ENCODE peak calls at places on chromosomes 7 and 10, in six cellular contexts. N is fibroblast of mammary gland, I is tibial nerve, C is progenitor cell of endocrine pancreas, V is kidney epithelial cell, Z is thoracic aorta. D is an unnamed sample.

GRCh38 chr7:73971701-73972341 is 56.2 kb upstream of the ELN start:
- DNase-seq in N (no peak), I (no peak), C (no peak), V (no peak), Z (no peak), D (no peak)

GRCh38 chr7:158031820-158032424 is 555.7 kb downstream of the PTPRN2 start:
- DNase-seq in N (no peak), I (no peak), C (no peak), V (no peak), Z (no peak), D (no peak)

GRCh38 chr10:58956926-58957325 is 219.5 kb upstream of the PHYHIPL start:
- DNase-seq in N (peak), I (no peak), C (no peak), V (no peak), Z (no peak), D (no peak)

GRCh38 chr7:155066417-155066950 is 3.6 kb upstream of the HTR5A start:
- DNase-seq in N (peak), I (no peak), C (no peak), V (no peak), Z (no peak), D (no peak)

GRCh38 chr7:4631664-4632171 is 50.4 kb upstream of the FOXK1 start:
- DNase-seq in N (peak), I (peak), C (peak), V (peak), Z (peak), D (no peak)

GRCh38 chr10:74058658-74059057 is 60.7 kb downstream of the VCL start:
- DNase-seq in N (no peak), I (no peak), C (no peak), V (no peak), Z (no peak), D (no peak)

GRCh38 chr7:88344956-88345832 is 38.5 kb upstream of the STEAP4 start:
- DNase-seq in N (peak), I (peak), C (peak), V (no peak), Z (no peak), D (no peak)

GRCh38 chr7:2555121-2556052 is at the start of gene BRAT1:
- DNase-seq in N (peak), I (peak), C (peak), V (peak), Z (peak), D (peak)

GRCh38 chr7:4472739-4473138 is 209.4 kb upstream of the FOXK1 start:
- DNase-seq in N (no peak), I (no peak), C (no peak), V (no peak), Z (no peak), D (no peak)

GRCh38 chr7:31122649-31123058 is 70.5 kb downstream of the ADCYAP1R1 start:
- DNase-seq in N (peak), I (peak), C (peak), V (peak), Z (peak), D (peak)

GRCh38 chr7:139321071-139321745 is 19.9 kb upstream of the FMC1 start:
- DNase-seq in N (peak), I (no peak), C (no peak), V (no peak), Z (no peak), D (no peak)

GRCh38 chr10:100291356-100291755 is 4.9 kb upstream of the BLOC1S2 start:
- DNase-seq in N (no peak), I (peak), C (no peak), V (no peak), Z (no peak), D (no peak)

GRCh38 chr7:124462249-124462648 is 303.3 kb downstream of the GPR37 start:
- DNase-seq in N (peak), I (no peak), C (no peak), V (peak), Z (no peak), D (no peak)

GRCh38 chr7:5752663-5753062 is 28.8 kb downstream of the RNF216 start:
- DNase-seq in N (no peak), I (no peak), C (no peak), V (no peak), Z (no peak), D (no peak)

GRCh38 chr7:18552943-18553584 is 57.5 kb downstream of the HDAC9 start:
- DNase-seq in N (no peak), I (no peak), C (no peak), V (no peak), Z (no peak), D (no peak)

GRCh38 chr7:151175047-151175792 is 7.7 kb upstream of the GBX1 start:
- DNase-seq in N (no peak), I (no peak), C (no peak), V (no peak), Z (no peak), D (no peak)

GRCh38 chr7:1092806-1093505 is 5.0 kb downstream of the GPER1 start:
- DNase-seq in N (no peak), I (no peak), C (no peak), V (peak), Z (no peak), D (no peak)

GRCh38 chr10:819326-819725 is 112.2 kb downstream of the LARP4B start:
- DNase-seq in N (peak), I (no peak), C (no peak), V (peak), Z (no peak), D (no peak)

GRCh38 chr7:131002600-131002999 is 268.6 kb upstream of the KLF14 start:
- DNase-seq in N (no peak), I (no peak), C (no peak), V (no peak), Z (no peak), D (no peak)

GRCh38 chr7:102834466-102834865 is 78.3 kb upstream of the LRRC17 start:
- DNase-seq in N (peak), I (no peak), C (no peak), V (no peak), Z (no peak), D (no peak)

GRCh38 chr10:106625761-106626160 is 538.7 kb downstream of the SORCS1 start:
- DNase-seq in N (no peak), I (no peak), C (no peak), V (no peak), Z (no peak), D (no peak)

GRCh38 chr10:89029785-89030437 is 39.3 kb downstream of the FAS start:
- DNase-seq in N (peak), I (peak), C (peak), V (peak), Z (peak), D (peak)

GRCh38 chr10:71396084-71396713 is 521 bp upstream of the CDH23 start:
- DNase-seq in N (no peak), I (peak), C (peak), V (no peak), Z (no peak), D (peak)
- TF ChIP-seq CTCF in N (no peak), I (peak), C (peak), V (peak), Z (peak), D (peak)

DNA sequence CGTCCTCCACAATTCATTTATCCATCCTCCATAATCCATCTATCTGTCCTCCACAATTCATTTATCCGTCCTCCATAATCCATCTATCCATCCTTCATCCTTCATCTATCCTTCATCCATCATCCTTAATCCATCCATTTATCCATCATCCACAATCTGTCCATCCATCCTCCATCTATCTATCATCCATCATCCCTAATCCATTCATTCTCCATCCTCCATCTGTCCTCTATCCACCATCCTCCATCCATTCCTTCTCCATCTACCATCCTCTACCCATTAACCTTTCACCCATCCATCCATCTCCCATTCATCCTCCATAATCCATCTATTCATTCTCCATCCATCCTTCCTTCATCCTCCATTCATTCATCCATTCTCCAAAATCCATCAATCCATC is 36.0 kb upstream of the DPYSL4 start:
- DNase-seq in N (no peak), I (no peak), C (no peak), V (no peak), Z (no peak), D (no peak)
- TF ChIP-seq CTCF in N (no peak), I (no peak), C (no peak), V (no peak), Z (no peak), D (no peak)

DNA sequence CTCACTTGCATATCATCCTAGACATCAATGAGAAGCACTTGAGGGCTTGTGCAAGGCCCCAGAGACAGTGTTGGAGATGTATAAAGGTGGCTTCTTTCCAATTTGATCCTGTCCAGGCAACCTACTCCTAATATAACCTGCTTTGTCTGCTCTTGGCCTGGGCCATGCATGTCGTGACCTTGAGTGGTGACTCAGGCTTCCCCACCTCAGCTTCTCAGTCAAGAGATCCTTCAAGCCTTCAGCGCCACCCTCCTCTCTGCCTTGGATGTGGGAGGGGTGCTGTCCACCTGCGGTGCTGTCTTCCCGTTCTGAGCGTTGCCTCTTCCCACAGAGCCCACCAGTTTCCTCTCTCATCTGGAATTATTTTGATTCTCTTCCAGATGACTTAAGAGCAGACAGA is 6.7 kb downstream of the LSMEM1 start:
- DNase-seq in N (no peak), I (no peak), C (no peak), V (no peak), Z (no peak), D (no peak)
- TF ChIP-seq CTCF in N (no peak), I (no peak), C (no peak), V (no peak), Z (no peak), D (no peak)

DNA sequence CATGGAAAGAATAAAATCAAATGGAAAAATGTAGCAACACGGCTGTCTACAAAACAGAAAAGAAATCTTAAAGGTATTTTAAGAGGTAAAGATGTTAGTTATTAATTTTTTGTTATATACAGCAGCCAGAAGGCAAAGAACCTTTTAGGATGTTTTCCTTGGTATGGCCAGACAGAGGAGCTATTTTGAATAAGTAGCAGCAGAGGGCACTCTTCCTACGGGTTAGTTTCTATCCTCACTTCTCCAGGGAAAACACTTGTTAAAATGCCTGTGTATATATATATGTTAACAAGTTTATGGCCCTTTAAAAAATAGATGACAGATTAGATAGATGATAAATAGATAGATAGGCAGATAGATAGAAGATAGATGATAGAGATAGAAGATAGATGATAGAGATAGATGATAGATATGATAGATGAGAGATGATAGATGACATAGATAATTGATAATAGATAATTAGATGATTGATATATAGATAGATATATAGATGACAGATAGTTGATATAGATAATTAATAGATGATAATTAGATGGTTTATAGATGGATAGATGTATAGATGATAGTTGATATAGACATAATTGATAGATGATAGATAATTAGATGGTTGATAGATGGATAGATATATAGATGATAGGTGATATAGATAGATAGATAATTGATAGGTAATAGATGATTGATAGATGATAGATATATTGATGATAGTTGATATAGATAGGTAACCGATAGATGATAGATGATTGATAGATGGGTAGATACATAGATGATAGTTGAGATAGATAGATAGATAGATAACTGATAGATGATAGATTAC is 57.8 kb upstream of the WIPF3 start:
- DNase-seq in N (peak), I (no peak), C (no peak), V (no peak), Z (no peak), D (no peak)
- TF ChIP-seq CTCF in N (peak), I (peak), C (peak), V (peak), Z (peak), D (peak)

DNA sequence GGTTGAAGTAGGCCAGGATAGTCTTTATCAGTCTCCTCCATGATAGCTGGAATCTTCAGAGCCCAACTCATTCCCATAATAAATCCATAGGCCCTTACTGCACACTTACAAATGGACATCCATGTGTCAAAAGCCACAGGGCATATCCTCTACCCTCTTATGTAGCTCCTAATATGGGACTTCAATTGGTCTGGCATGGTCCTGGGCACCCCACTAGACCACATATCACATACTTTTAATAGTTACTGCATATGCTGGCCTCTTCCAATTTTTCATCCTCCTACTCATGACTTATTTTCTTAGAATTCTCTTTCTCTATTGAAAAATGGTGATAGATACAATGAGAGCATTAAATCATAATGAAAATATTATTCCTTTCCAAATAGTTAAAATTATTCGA is 169.2 kb downstream of the MAGI2 start:
- DNase-seq in N (peak), I (no peak), C (no peak), V (no peak), Z (no peak), D (no peak)
- TF ChIP-seq CTCF in N (no peak), I (no peak), C (no peak), V (no peak), Z (no peak), D (no peak)

DNA sequence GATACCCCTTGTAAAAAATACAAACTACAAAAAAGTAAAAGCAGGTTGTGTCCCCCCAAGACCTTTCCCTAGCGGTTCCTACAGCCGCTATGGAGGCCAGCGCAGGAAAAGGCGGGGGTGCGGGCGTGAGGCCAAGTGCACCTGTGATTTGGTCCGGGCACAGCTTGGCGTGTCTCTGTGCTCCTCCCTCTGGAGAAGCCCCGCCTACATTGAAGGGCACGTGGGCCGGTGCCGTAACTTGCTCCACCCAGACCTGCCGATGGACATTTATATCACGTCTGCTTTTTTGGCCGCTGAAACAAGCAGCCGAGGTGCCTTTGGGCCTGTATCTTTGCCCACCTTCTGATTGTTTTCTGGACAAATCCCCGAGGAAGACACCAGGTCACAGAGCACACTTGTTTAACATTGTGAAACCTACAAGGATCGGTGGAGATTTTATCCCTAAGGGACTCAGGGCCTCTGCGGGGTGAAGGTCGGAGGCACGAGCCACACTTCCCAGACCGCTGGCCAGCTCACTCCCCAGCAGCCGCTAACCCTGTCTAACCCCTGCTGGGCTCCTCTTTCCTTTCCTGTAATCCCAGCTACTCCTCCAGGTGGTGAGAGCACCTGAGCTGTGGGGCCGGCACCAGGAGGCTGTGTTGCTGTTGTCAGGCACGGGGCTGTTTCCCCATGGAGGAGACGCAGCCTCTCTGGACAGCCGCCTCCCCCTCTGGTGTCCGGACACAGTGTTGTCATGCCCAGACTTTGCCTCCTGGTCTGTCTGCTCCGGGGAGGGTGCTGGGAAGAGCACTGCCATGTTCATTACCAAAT is 18.8 kb upstream of the INPP5A start:
- DNase-seq in N (no peak), I (no peak), C (no peak), V (no peak), Z (no peak), D (peak)
- TF ChIP-seq CTCF in N (no peak), I (no peak), C (no peak), V (no peak), Z (no peak), D (no peak)

DNA sequence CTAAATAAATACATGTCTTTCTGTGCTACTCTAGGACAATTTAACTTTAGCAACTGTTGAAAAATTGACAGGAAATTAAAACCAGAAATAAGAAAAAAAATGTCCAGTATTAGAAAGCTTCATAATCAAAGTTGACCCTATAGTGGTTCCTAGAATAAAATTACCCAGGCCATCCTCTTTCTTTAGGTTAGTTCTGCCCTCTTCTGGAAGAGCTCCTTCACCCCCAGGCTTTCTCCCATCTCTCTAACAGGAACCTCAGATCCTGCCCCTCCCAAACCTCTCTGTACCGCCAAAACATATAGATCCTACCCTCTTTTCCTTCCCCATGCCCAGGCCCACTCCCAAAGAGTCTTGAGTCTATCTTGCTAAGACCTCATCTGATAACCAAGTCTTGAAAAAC is 159.4 kb upstream of the CDK1 start:
- DNase-seq in N (no peak), I (no peak), C (no peak), V (no peak), Z (no peak), D (no peak)
- TF ChIP-seq CTCF in N (no peak), I (no peak), C (no peak), V (no peak), Z (no peak), D (no peak)